ENCODE peak calls at places on chromosomes 3 and 15, in eight cellular contexts. R is substantia nigra, T is neural progenitor cell, A is skeletal muscle cell, O is ureter, Y is stromal cell of bone marrow, J is SJSA1, U is WTC11. I is an unnamed sample.

GRCh38 chr3:120432105-120432860 is 18.5 kb downstream of the FSTL1 start:
- DNase-seq in R (no peak), T (peak), A (peak), O (no peak), Y (no peak), J (peak), U (peak), I (no peak)

GRCh38 chr3:10274601-10275000 is 18.1 kb downstream of the GHRL start:
- DNase-seq in R (no peak), T (no peak), A (no peak), O (no peak), Y (no peak), J (no peak), U (no peak), I (no peak)

GRCh38 chr3:39260957-39261356 is 18.9 kb downstream of the CX3CR1 start:
- DNase-seq in R (no peak), T (no peak), A (peak), O (peak), Y (peak), J (peak), U (no peak), I (peak)

GRCh38 chr15:90872481-90873184 is 4.2 kb downstream of the FURIN start:
- DNase-seq in R (no peak), T (no peak), A (no peak), O (no peak), Y (no peak), J (peak), U (no peak), I (no peak)

GRCh38 chr3:183634707-183635106 is 716 bp upstream of the KLHL24 start:
- DNase-seq in R (no peak), T (no peak), A (no peak), O (no peak), Y (no peak), J (no peak), U (no peak), I (no peak)

GRCh38 chr3:67791620-67792019 is 137.2 kb upstream of the SUCLG2 start:
- DNase-seq in R (no peak), T (no peak), A (no peak), O (no peak), Y (no peak), J (no peak), U (no peak), I (no peak)

GRCh38 chr3:132721479-132722164 is 587 bp downstream of the NPHP3 start:
- DNase-seq in R (peak), T (peak), A (peak), O (peak), Y (peak), J (peak), U (peak), I (no peak)

GRCh38 chr3:54939591-54940300 is 11.9 kb upstream of the LRTM1 start:
- DNase-seq in R (no peak), T (no peak), A (peak), O (no peak), Y (peak), J (no peak), U (no peak), I (no peak)

GRCh38 chr15:95839367-95839782 is 491.1 kb upstream of the NR2F2 start:
- DNase-seq in R (no peak), T (no peak), A (no peak), O (no peak), Y (no peak), J (no peak), U (no peak), I (no peak)

GRCh38 chr3:58333206-58334012 is 717 bp downstream of the PXK start:
- DNase-seq in R (no peak), T (peak), A (no peak), O (no peak), Y (no peak), J (no peak), U (peak), I (peak)

GRCh38 chr3:28598165-28598564 is 249.5 kb upstream of the AZI2 start:
- DNase-seq in R (no peak), T (no peak), A (no peak), O (no peak), Y (no peak), J (no peak), U (no peak), I (no peak)

GRCh38 chr3:124246949-124247348 is 255.0 kb upstream of the ROPN1 start:
- DNase-seq in R (no peak), T (peak), A (no peak), O (no peak), Y (no peak), J (no peak), U (peak), I (no peak)

GRCh38 chr3:142046320-142047020 is 102.9 kb downstream of the TFDP2 start:
- DNase-seq in R (no peak), T (no peak), A (no peak), O (no peak), Y (no peak), J (no peak), U (no peak), I (no peak)

GRCh38 chr15:31077981-31078380 is 23.5 kb downstream of the TRPM1 start:
- DNase-seq in R (no peak), T (no peak), A (no peak), O (no peak), Y (no peak), J (no peak), U (no peak), I (no peak)

GRCh38 chr3:192629429-192629828 is 97.9 kb downstream of the FGF12 start:
- DNase-seq in R (no peak), T (no peak), A (no peak), O (no peak), Y (no peak), J (no peak), U (no peak), I (no peak)

GRCh38 chr3:183123891-183124290 is 24.6 kb upstream of the MCCC1 start:
- DNase-seq in R (no peak), T (no peak), A (no peak), O (no peak), Y (no peak), J (peak), U (no peak), I (no peak)

GRCh38 chr3:151155409-151156128 is 47.4 kb downstream of the GPR171 start:
- DNase-seq in R (no peak), T (peak), A (no peak), O (no peak), Y (no peak), J (peak), U (no peak), I (no peak)

GRCh38 chr3:129624347-129625070 is 18.0 kb upstream of the PLXND1 start:
- DNase-seq in R (no peak), T (no peak), A (no peak), O (peak), Y (no peak), J (no peak), U (no peak), I (no peak)

GRCh38 chr15:63514533-63514943 is 10.1 kb downstream of the USP3 start:
- DNase-seq in R (no peak), T (no peak), A (peak), O (no peak), Y (peak), J (no peak), U (no peak), I (no peak)

GRCh38 chr3:14548321-14548729 is 8.2 kb upstream of the GRIP2 start:
- DNase-seq in R (no peak), T (peak), A (no peak), O (peak), Y (peak), J (peak), U (peak), I (peak)

GRCh38 chr15:74369084-74369745 is 1.8 kb upstream of the CYP11A1 start:
- DNase-seq in R (no peak), T (no peak), A (no peak), O (no peak), Y (no peak), J (no peak), U (peak), I (no peak)

GRCh38 chr3:181623924-181624694 is 87.6 kb upstream of the SOX2 start:
- DNase-seq in R (no peak), T (peak), A (no peak), O (no peak), Y (no peak), J (peak), U (no peak), I (no peak)

GRCh38 chr15:56640127-56640526 is 93.2 kb downstream of the ZNF280D start:
- DNase-seq in R (no peak), T (peak), A (no peak), O (no peak), Y (no peak), J (no peak), U (no peak), I (no peak)

GRCh38 chr15:90340345-90340744 is 11.7 kb upstream of the ZNF774 start:
- DNase-seq in R (no peak), T (no peak), A (no peak), O (no peak), Y (no peak), J (no peak), U (peak), I (no peak)

GRCh38 chr3:65967376-65967775 is 71.3 kb downstream of the MAGI1 start:
- DNase-seq in R (no peak), T (no peak), A (no peak), O (no peak), Y (no peak), J (no peak), U (no peak), I (no peak)

GRCh38 chr3:129626744-129627349 is 20.4 kb upstream of the PLXND1 start:
- DNase-seq in R (peak), T (peak), A (no peak), O (peak), Y (peak), J (peak), U (peak), I (no peak)

GRCh38 chr3:188255190-188255589 is 101.2 kb downstream of the LPP start:
- DNase-seq in R (no peak), T (no peak), A (no peak), O (no peak), Y (no peak), J (no peak), U (no peak), I (no peak)

GRCh38 chr15:33584797-33585196 is 274.0 kb downstream of the RYR3 start:
- DNase-seq in R (no peak), T (no peak), A (peak), O (no peak), Y (peak), J (no peak), U (no peak), I (no peak)

GRCh38 chr15:88098317-88098716 is 158.2 kb downstream of the NTRK3 start:
- DNase-seq in R (no peak), T (no peak), A (no peak), O (no peak), Y (no peak), J (peak), U (no peak), I (no peak)

GRCh38 chr15:60480888-60481287 is 1.9 kb upstream of the ICE2 start:
- DNase-seq in R (no peak), T (no peak), A (no peak), O (no peak), Y (no peak), J (no peak), U (no peak), I (no peak)

GRCh38 chr15:92079047-92079446 is 225.5 kb downstream of the SLCO3A1 start:
- DNase-seq in R (no peak), T (peak), A (no peak), O (no peak), Y (no peak), J (no peak), U (peak), I (peak)

GRCh38 chr3:32423534-32423933 is 31.9 kb downstream of the CMTM7 start:
- DNase-seq in R (no peak), T (no peak), A (no peak), O (no peak), Y (no peak), J (no peak), U (no peak), I (no peak)

GRCh38 chr3:135970500-135971116 is 5.1 kb downstream of the PPP2R3A start:
- DNase-seq in R (peak), T (no peak), A (no peak), O (no peak), Y (no peak), J (no peak), U (no peak), I (no peak)